ENCODE peak calls at places on chromosomes 2 and 18, in eight cellular contexts. D, G, F, C, J, X, T and M are unnamed samples. For H3K79me2 and H3K9me3, the result is how much of the 10 kb centered on the place peaks cover.

GRCh38 chr18:5393779-5394178 is 98.3 kb upstream of the ZBTB14 start:
- DNase-seq in D (no peak), G (no peak), F (no peak), C (no peak), J (peak), X (no peak), T (no peak), M (peak)

GRCh38 chr2:100704156-100704555 is 115.8 kb upstream of the NPAS2 start:
- DNase-seq in D (no peak), G (no peak), F (no peak), C (no peak), J (no peak), X (no peak), T (no peak), M (no peak)

GRCh38 chr18:60508108-60508507 is 135.5 kb upstream of the MC4R start:
- DNase-seq in D (no peak), G (no peak), F (no peak), C (no peak), J (no peak), X (no peak), T (peak), M (no peak)

GRCh38 chr2:230996661-230997060 is 740 bp downstream of the SPATA3 start:
- DNase-seq in D (no peak), G (no peak), F (no peak), C (no peak), J (no peak), X (no peak), T (no peak), M (no peak)

GRCh38 chr2:47506024-47506423 is 103.1 kb downstream of the MSH2 start:
- DNase-seq in D (no peak), G (no peak), F (no peak), C (no peak), J (no peak), X (no peak), T (no peak), M (no peak)

GRCh38 chr2:96247009-96247408 is 18.8 kb downstream of the TMEM127 start:
- DNase-seq in D (no peak), G (no peak), F (no peak), C (no peak), J (no peak), X (no peak), T (no peak), M (no peak)

GRCh38 chr2:148996805-148997204 is 41.7 kb upstream of the LYPD6B start:
- DNase-seq in D (no peak), G (no peak), F (no peak), C (no peak), J (no peak), X (no peak), T (no peak), M (no peak)

GRCh38 chr2:41910126-41910525 is 137.7 kb upstream of the PKDCC start:
- DNase-seq in D (no peak), G (no peak), F (no peak), C (peak), J (peak), X (no peak), T (no peak), M (peak)

GRCh38 chr2:45992021-45992745 is 305.0 kb upstream of the EPAS1 start:
- DNase-seq in D (peak), G (no peak), F (no peak), C (no peak), J (peak), X (no peak), T (no peak), M (peak)

GRCh38 chr2:215269397-215270117 is 42.3 kb upstream of the ATIC start:
- DNase-seq in D (peak), G (peak), F (peak), C (peak), J (peak), X (peak), T (peak), M (peak)

GRCh38 chr18:77478619-77479018 is 229.0 kb downstream of the GALR1 start:
- DNase-seq in D (no peak), G (no peak), F (no peak), C (no peak), J (no peak), X (peak), T (peak), M (peak)

GRCh38 chr18:50973367-50974126 is 5.7 kb downstream of the ELAC1 start:
- DNase-seq in D (peak), G (no peak), F (no peak), C (no peak), J (peak), X (no peak), T (no peak), M (peak)

GRCh38 chr18:68399721-68400120 is 315.2 kb downstream of the TMX3 start:
- DNase-seq in D (no peak), G (no peak), F (no peak), C (no peak), J (no peak), X (no peak), T (no peak), M (no peak)

GRCh38 chr2:31131871-31132270 is 6.4 kb downstream of the GALNT14 start:
- DNase-seq in D (no peak), G (no peak), F (no peak), C (no peak), J (no peak), X (no peak), T (no peak), M (no peak)

GRCh38 chr2:37848451-37848850 is 76.6 kb upstream of the RMDN2 start:
- DNase-seq in D (no peak), G (no peak), F (no peak), C (no peak), J (no peak), X (no peak), T (no peak), M (no peak)

GRCh38 chr2:222381556-222381955 is 42.8 kb upstream of the SGPP2 start:
- DNase-seq in D (no peak), G (no peak), F (no peak), C (peak), J (no peak), X (no peak), T (no peak), M (no peak)

GRCh38 chr2:3078684-3079083 is 298.9 kb downstream of the EIPR1 start:
- DNase-seq in D (no peak), G (no peak), F (no peak), C (no peak), J (peak), X (no peak), T (no peak), M (peak)

GRCh38 chr2:120432976-120433815 is 87.3 kb downstream of the INHBB start:
- DNase-seq in D (no peak), G (no peak), F (no peak), C (no peak), J (no peak), X (no peak), T (no peak), M (no peak)

GRCh38 chr2:171703574-171704347 is 16.5 kb downstream of the DYNC1I2 start:
- DNase-seq in D (peak), G (peak), F (peak), C (peak), J (peak), X (peak), T (peak), M (peak)

GRCh38 chr2:37629529-37629928 is 41.9 kb downstream of the CDC42EP3 start:
- DNase-seq in D (no peak), G (no peak), F (no peak), C (no peak), J (peak), X (no peak), T (no peak), M (no peak)

GRCh38 chr2:219059375-219059724 is 1.4 kb downstream of the IHH start:
- DNase-seq in D (no peak), G (no peak), F (no peak), C (peak), J (peak), X (no peak), T (no peak), M (no peak)

GRCh38 chr2:150169230-150169629 is 318.2 kb downstream of the RND3 start:
- DNase-seq in D (peak), G (no peak), F (no peak), C (no peak), J (peak), X (no peak), T (no peak), M (peak)

GRCh38 chr2:204468689-204469429 is 76.4 kb upstream of the PARD3B start:
- DNase-seq in D (no peak), G (no peak), F (no peak), C (no peak), J (peak), X (no peak), T (no peak), M (peak)

GRCh38 chr2:75820693-75821092 is 110.0 kb upstream of the GCFC2 start:
- DNase-seq in D (no peak), G (no peak), F (no peak), C (no peak), J (no peak), X (no peak), T (no peak), M (no peak)

GRCh38 chr2:207625014-207625755 is at the start of gene METTL21A:
- DNase-seq in D (peak), G (peak), F (peak), C (peak), J (peak), X (peak), T (peak), M (peak)

GRCh38 chr18:47917923-47918610 is 12.4 kb downstream of the SMAD2 start:
- DNase-seq in D (no peak), G (no peak), F (no peak), C (peak), J (no peak), X (peak), T (no peak), M (no peak)

GRCh38 chr2:172058660-172059059 is 26.6 kb upstream of the DLX1 start:
- DNase-seq in D (no peak), G (no peak), F (no peak), C (no peak), J (no peak), X (no peak), T (no peak), M (no peak)

GRCh38 chr2:159925975-159926374 is 128.0 kb upstream of the CD302 start:
- DNase-seq in D (no peak), G (no peak), F (no peak), C (no peak), J (no peak), X (no peak), T (no peak), M (no peak)

GRCh38 chr2:84458436-84459027 is 548 bp downstream of the SUCLG1 start:
- DNase-seq in D (peak), G (peak), F (no peak), C (peak), J (peak), X (peak), T (peak), M (no peak)

GRCh38 chr2:84451579-84451978 is 7.5 kb downstream of the SUCLG1 start:
- DNase-seq in D (no peak), G (peak), F (no peak), C (no peak), J (no peak), X (no peak), T (no peak), M (no peak)

GRCh38 chr2:84452624-84453023 is 6.5 kb downstream of the SUCLG1 start:
- DNase-seq in D (no peak), G (no peak), F (no peak), C (no peak), J (no peak), X (no peak), T (no peak), M (no peak)

GRCh38 chr2:84450288-84451227 is 8.5 kb downstream of the SUCLG1 start:
- DNase-seq in D (no peak), G (no peak), F (no peak), C (no peak), J (no peak), X (no peak), T (no peak), M (no peak)

GRCh38 chr2:84454581-84454980 is 4.5 kb downstream of the SUCLG1 start:
- DNase-seq in D (no peak), G (no peak), F (no peak), C (no peak), J (no peak), X (no peak), T (no peak), M (no peak)
- H3K79me2 ChIP-seq in D (half or more), G (half or more), F (half or more), C (under half), J (half or more), X (half or more), T (half or more), M (half or more)

GRCh38 chr2:209441541-209441940 is 17.7 kb downstream of the MAP2 start:
- DNase-seq in D (no peak), G (no peak), F (no peak), C (peak), J (no peak), X (no peak), T (no peak), M (no peak)
- H3K9me3 ChIP-seq in D (under half), G (under half), F (under half), C (under half), J (under half), X (under half), T (under half), M (under half)

GRCh38 chr2:73759904-73760303 is 20.0 kb downstream of the DUSP11 start:
- DNase-seq in D (no peak), G (no peak), F (no peak), C (no peak), J (peak), X (no peak), T (no peak), M (no peak)
- TF ChIP-seq EZH2phosphoT487 in D (no peak), G (no peak), F (no peak), C (no peak), J (no peak), X (no peak), T (no peak), M (no peak)

GRCh38 chr18:58569490-58569911 is 59.4 kb downstream of the ALPK2 start:
- DNase-seq in D (no peak), G (no peak), F (no peak), C (no peak), J (peak), X (no peak), T (no peak), M (no peak)
- H3K79me2 ChIP-seq in D (under half), G (under half), F (under half), C (under half), J (half or more), X (under half), T (half or more), M (under half)

GRCh38 chr2:80968450-80968849 is 663.9 kb upstream of the LRRTM1 start:
- DNase-seq in D (no peak), G (peak), F (no peak), C (peak), J (no peak), X (no peak), T (no peak), M (peak)
- H3K9me3 ChIP-seq in D (under half), G (under half), F (under half), C (under half), J (under half), X (under half), T (under half), M (under half)

DNA sequence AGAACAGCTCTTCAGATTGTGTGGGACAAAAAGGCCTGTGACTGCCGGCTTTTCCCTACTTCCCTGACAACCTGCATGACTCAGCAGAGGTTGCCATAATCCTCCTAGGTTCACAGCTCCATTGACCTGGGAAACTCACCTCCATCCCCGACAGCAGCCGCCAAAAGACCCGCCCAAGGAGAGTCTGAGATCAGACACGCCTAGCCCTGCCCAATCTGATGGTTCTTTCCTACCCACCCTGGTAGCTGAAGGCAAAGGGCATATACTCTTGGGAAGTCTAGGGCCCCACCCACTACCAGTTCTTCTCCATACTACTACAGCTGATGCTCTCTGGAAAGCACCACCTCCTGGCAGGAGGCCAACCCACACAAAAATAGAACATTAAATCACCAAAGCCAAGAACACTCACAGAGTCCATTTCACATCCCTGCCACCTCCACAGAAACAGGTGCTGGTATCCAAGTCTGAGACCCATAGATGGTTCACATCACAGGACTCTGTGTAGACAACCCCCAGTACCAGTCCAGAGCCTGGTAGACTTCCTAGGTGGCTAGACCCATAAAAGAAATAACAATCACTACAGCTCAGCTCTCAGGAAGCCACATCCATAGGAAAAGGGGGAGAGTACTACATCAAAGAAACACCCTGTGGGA is 140.6 kb downstream of the NETO1 start:
- DNase-seq in D (no peak), G (no peak), F (no peak), C (no peak), J (no peak), X (no peak), T (no peak), M (peak)
- TF ChIP-seq EZH2phosphoT487 in D (no peak), G (no peak), F (no peak), C (no peak), J (no peak), X (no peak), T (no peak), M (no peak)